ENCODE peak calls at places on chromosome 1, in ten cellular contexts. One of them, this sample, is unnamed.

GRCh38 chr1:196609114-196609737 is 986 bp upstream of the KCNT2 start:
- DNase-seq in SK-MEL-5: no peak
- DNase-seq in GM03348: peak
- DNase-seq in EL: no peak
- DNase-seq in mucosa of gallbladder: no peak
- DNase-seq in nephron progenitor cell: no peak
- DNase-seq in HTR-8/SVneo: peak
- DNase-seq in A172: no peak
- DNase-seq in activated gamma-delta T cell treated with Interleukin-2 at 50 U/mL for 16 hours: no peak
- DNase-seq in H1: peak
- DNase-seq in this sample: peak

GRCh38 chr1:226424228-226425003 is 16.5 kb upstream of the PARP1 start:
- DNase-seq in SK-MEL-5: peak
- DNase-seq in GM03348: peak
- DNase-seq in EL: peak
- DNase-seq in mucosa of gallbladder: no peak
- DNase-seq in nephron progenitor cell: no peak
- DNase-seq in HTR-8/SVneo: no peak
- DNase-seq in A172: peak
- DNase-seq in activated gamma-delta T cell treated with Interleukin-2 at 50 U/mL for 16 hours: peak
- DNase-seq in H1: no peak
- DNase-seq in this sample: no peak

GRCh38 chr1:186806477-186806876 is 22.3 kb upstream of the PLA2G4A start:
- DNase-seq in SK-MEL-5: peak
- DNase-seq in GM03348: no peak
- DNase-seq in EL: peak
- DNase-seq in mucosa of gallbladder: no peak
- DNase-seq in nephron progenitor cell: peak
- DNase-seq in HTR-8/SVneo: no peak
- DNase-seq in A172: peak
- DNase-seq in activated gamma-delta T cell treated with Interleukin-2 at 50 U/mL for 16 hours: no peak
- DNase-seq in H1: no peak
- DNase-seq in this sample: peak

GRCh38 chr1:118018064-118018463 is 88.5 kb downstream of the WDR3 start:
- DNase-seq in SK-MEL-5: no peak
- DNase-seq in GM03348: no peak
- DNase-seq in EL: no peak
- DNase-seq in mucosa of gallbladder: no peak
- DNase-seq in nephron progenitor cell: no peak
- DNase-seq in HTR-8/SVneo: no peak
- DNase-seq in A172: no peak
- DNase-seq in activated gamma-delta T cell treated with Interleukin-2 at 50 U/mL for 16 hours: no peak
- DNase-seq in H1: no peak
- DNase-seq in this sample: no peak

GRCh38 chr1:94720091-94720793 is 99.9 kb upstream of the SLC44A3 start:
- DNase-seq in SK-MEL-5: no peak
- DNase-seq in GM03348: no peak
- DNase-seq in EL: no peak
- DNase-seq in mucosa of gallbladder: no peak
- DNase-seq in nephron progenitor cell: no peak
- DNase-seq in HTR-8/SVneo: no peak
- DNase-seq in A172: no peak
- DNase-seq in activated gamma-delta T cell treated with Interleukin-2 at 50 U/mL for 16 hours: no peak
- DNase-seq in H1: no peak
- DNase-seq in this sample: no peak

GRCh38 chr1:54016343-54017282 is 1.4 kb downstream of the LDLRAD1 start:
- DNase-seq in SK-MEL-5: peak
- DNase-seq in GM03348: no peak
- DNase-seq in EL: peak
- DNase-seq in mucosa of gallbladder: peak
- DNase-seq in nephron progenitor cell: no peak
- DNase-seq in HTR-8/SVneo: no peak
- DNase-seq in A172: peak
- DNase-seq in activated gamma-delta T cell treated with Interleukin-2 at 50 U/mL for 16 hours: no peak
- DNase-seq in H1: no peak
- DNase-seq in this sample: no peak

GRCh38 chr1:84920159-84920558 is 27.2 kb upstream of the LPAR3 start:
- DNase-seq in SK-MEL-5: no peak
- DNase-seq in GM03348: no peak
- DNase-seq in EL: no peak
- DNase-seq in mucosa of gallbladder: no peak
- DNase-seq in nephron progenitor cell: no peak
- DNase-seq in HTR-8/SVneo: no peak
- DNase-seq in A172: no peak
- DNase-seq in activated gamma-delta T cell treated with Interleukin-2 at 50 U/mL for 16 hours: no peak
- DNase-seq in H1: no peak
- DNase-seq in this sample: no peak

GRCh38 chr1:204975568-204976235 is 67.3 kb upstream of the CNTN2 start:
- DNase-seq in SK-MEL-5: peak
- DNase-seq in GM03348: peak
- DNase-seq in EL: peak
- DNase-seq in mucosa of gallbladder: peak
- DNase-seq in nephron progenitor cell: peak
- DNase-seq in HTR-8/SVneo: peak
- DNase-seq in A172: peak
- DNase-seq in activated gamma-delta T cell treated with Interleukin-2 at 50 U/mL for 16 hours: peak
- DNase-seq in H1: peak
- DNase-seq in this sample: peak

GRCh38 chr1:219928791-219929118 is 398 bp upstream of the SLC30A10 start:
- DNase-seq in SK-MEL-5: no peak
- DNase-seq in GM03348: no peak
- DNase-seq in EL: no peak
- DNase-seq in mucosa of gallbladder: no peak
- DNase-seq in nephron progenitor cell: no peak
- DNase-seq in HTR-8/SVneo: no peak
- DNase-seq in A172: no peak
- DNase-seq in activated gamma-delta T cell treated with Interleukin-2 at 50 U/mL for 16 hours: no peak
- DNase-seq in H1: no peak
- DNase-seq in this sample: no peak

GRCh38 chr1:77671836-77672235 is 10.6 kb downstream of the ZZZ3 start:
- DNase-seq in SK-MEL-5: peak
- DNase-seq in GM03348: peak
- DNase-seq in EL: peak
- DNase-seq in mucosa of gallbladder: no peak
- DNase-seq in nephron progenitor cell: no peak
- DNase-seq in HTR-8/SVneo: no peak
- DNase-seq in A172: peak
- DNase-seq in activated gamma-delta T cell treated with Interleukin-2 at 50 U/mL for 16 hours: no peak
- DNase-seq in H1: no peak
- DNase-seq in this sample: no peak

GRCh38 chr1:93828437-93828756 is 50.6 kb downstream of the DNTTIP2 start:
- DNase-seq in SK-MEL-5: no peak
- DNase-seq in GM03348: no peak
- DNase-seq in EL: no peak
- DNase-seq in mucosa of gallbladder: no peak
- DNase-seq in nephron progenitor cell: no peak
- DNase-seq in HTR-8/SVneo: no peak
- DNase-seq in A172: no peak
- DNase-seq in activated gamma-delta T cell treated with Interleukin-2 at 50 U/mL for 16 hours: no peak
- DNase-seq in H1: no peak
- DNase-seq in this sample: no peak

This sample was measured in iPS DF 6.9.